ENCODE peak calls at places on chromosomes 13 and 19, in ten cellular contexts. One of them, this sample, is unnamed.
A peak's percentile ranks its signal among the peaks of the same experiment; 100 is the strongest.

GRCh38 chr19:35228177-35228930 is at the start of gene FAM187B:
- DNase-seq in glutamatergic neuron: no peak
- DNase-seq in upper lobe of right lung: peak; percentile 63
- DNase-seq in neural crest cell: no peak
- DNase-seq in neural progenitor cell: no peak
- DNase-seq in GM23338: no peak
- DNase-seq in Peyer's patch: no peak
- DNase-seq in Panc1: no peak
- DNase-seq in breast epithelium: no peak
- DNase-seq in testis: no peak
- DNase-seq in this sample: no peak

GRCh38 chr19:48708471-48708870 is 11.1 kb downstream of the MAMSTR start:
- DNase-seq in glutamatergic neuron: no peak
- DNase-seq in upper lobe of right lung: no peak
- DNase-seq in neural crest cell: no peak
- DNase-seq in neural progenitor cell: no peak
- DNase-seq in GM23338: peak; percentile 50
- DNase-seq in Peyer's patch: no peak
- DNase-seq in Panc1: no peak
- DNase-seq in breast epithelium: no peak
- DNase-seq in testis: no peak
- DNase-seq in this sample: no peak

GRCh38 chr13:76516013-76516412 is 370.2 kb downstream of the KCTD12 start:
- DNase-seq in glutamatergic neuron: no peak
- DNase-seq in upper lobe of right lung: no peak
- DNase-seq in neural crest cell: no peak
- DNase-seq in neural progenitor cell: no peak
- DNase-seq in GM23338: no peak
- DNase-seq in Peyer's patch: no peak
- DNase-seq in Panc1: no peak
- DNase-seq in breast epithelium: no peak
- DNase-seq in testis: no peak
- DNase-seq in this sample: peak; percentile 40

GRCh38 chr19:46489445-46490272 is 6.0 kb downstream of the PNMA8B start:
- DNase-seq in glutamatergic neuron: peak; percentile 71
- DNase-seq in upper lobe of right lung: peak; percentile 80
- DNase-seq in neural crest cell: no peak
- DNase-seq in neural progenitor cell: peak; percentile 67
- DNase-seq in GM23338: peak; percentile 71
- DNase-seq in Peyer's patch: no peak
- DNase-seq in Panc1: no peak
- DNase-seq in breast epithelium: no peak
- DNase-seq in testis: peak; percentile 85
- DNase-seq in this sample: no peak

GRCh38 chr13:53501387-53501786 is 472.8 kb downstream of the OLFM4 start:
- DNase-seq in glutamatergic neuron: no peak
- DNase-seq in upper lobe of right lung: no peak
- DNase-seq in neural crest cell: no peak
- DNase-seq in neural progenitor cell: no peak
- DNase-seq in GM23338: no peak
- DNase-seq in Peyer's patch: no peak
- DNase-seq in Panc1: no peak
- DNase-seq in breast epithelium: no peak
- DNase-seq in testis: no peak
- DNase-seq in this sample: no peak

GRCh38 chr19:10625003-10625761 is at the start of gene SLC44A2:
- DNase-seq in glutamatergic neuron: peak; percentile 64
- DNase-seq in upper lobe of right lung: peak; percentile 94
- DNase-seq in neural crest cell: peak; percentile 35
- DNase-seq in neural progenitor cell: peak; percentile 94
- DNase-seq in GM23338: peak; percentile 94
- DNase-seq in Peyer's patch: no peak
- DNase-seq in Panc1: no peak
- DNase-seq in breast epithelium: peak; percentile 80
- DNase-seq in testis: peak; percentile 86
- DNase-seq in this sample: peak; percentile 56

GRCh38 chr13:87356314-87356713 is 314.9 kb upstream of the SLITRK5 start:
- DNase-seq in glutamatergic neuron: no peak
- DNase-seq in upper lobe of right lung: peak; percentile 67
- DNase-seq in neural crest cell: no peak
- DNase-seq in neural progenitor cell: no peak
- DNase-seq in GM23338: no peak
- DNase-seq in Peyer's patch: no peak
- DNase-seq in Panc1: no peak
- DNase-seq in breast epithelium: no peak
- DNase-seq in testis: no peak
- DNase-seq in this sample: peak; percentile 81

GRCh38 chr13:49000247-49000646 is 24.5 kb downstream of the FNDC3A start:
- DNase-seq in glutamatergic neuron: no peak
- DNase-seq in upper lobe of right lung: no peak
- DNase-seq in neural crest cell: no peak
- DNase-seq in neural progenitor cell: no peak
- DNase-seq in GM23338: no peak
- DNase-seq in Peyer's patch: no peak
- DNase-seq in Panc1: no peak
- DNase-seq in breast epithelium: no peak
- DNase-seq in testis: no peak
- DNase-seq in this sample: no peak

GRCh38 chr13:44120814-44121505 is 241.3 kb downstream of the LACC1 start:
- DNase-seq in glutamatergic neuron: no peak
- DNase-seq in upper lobe of right lung: no peak
- DNase-seq in neural crest cell: no peak
- DNase-seq in neural progenitor cell: no peak
- DNase-seq in GM23338: no peak
- DNase-seq in Peyer's patch: no peak
- DNase-seq in Panc1: no peak
- DNase-seq in breast epithelium: no peak
- DNase-seq in testis: no peak
- DNase-seq in this sample: no peak

GRCh38 chr13:75757336-75757735 is 121.2 kb downstream of the LMO7 start:
- DNase-seq in glutamatergic neuron: no peak
- DNase-seq in upper lobe of right lung: no peak
- DNase-seq in neural crest cell: no peak
- DNase-seq in neural progenitor cell: no peak
- DNase-seq in GM23338: no peak
- DNase-seq in Peyer's patch: no peak
- DNase-seq in Panc1: no peak
- DNase-seq in breast epithelium: no peak
- DNase-seq in testis: no peak
- DNase-seq in this sample: no peak

GRCh38 chr19:34598217-34599155 is 78.5 kb downstream of the SCGB2B2 start:
- DNase-seq in glutamatergic neuron: no peak
- DNase-seq in upper lobe of right lung: peak; percentile 47
- DNase-seq in neural crest cell: no peak
- DNase-seq in neural progenitor cell: no peak
- DNase-seq in GM23338: no peak
- DNase-seq in Peyer's patch: no peak
- DNase-seq in Panc1: no peak
- DNase-seq in breast epithelium: no peak
- DNase-seq in testis: no peak
- DNase-seq in this sample: no peak

GRCh38 chr13:46615888-46616531 is 63.0 kb downstream of the LRCH1 start:
- DNase-seq in glutamatergic neuron: no peak
- DNase-seq in upper lobe of right lung: no peak
- DNase-seq in neural crest cell: no peak
- DNase-seq in neural progenitor cell: no peak
- DNase-seq in GM23338: no peak
- DNase-seq in Peyer's patch: no peak
- DNase-seq in Panc1: no peak
- DNase-seq in breast epithelium: no peak
- DNase-seq in testis: no peak
- DNase-seq in this sample: no peak

GRCh38 chr19:18433039-18433691 is 4.8 kb downstream of the ISYNA1 start:
- DNase-seq in glutamatergic neuron: peak; percentile 65
- DNase-seq in upper lobe of right lung: no peak
- DNase-seq in neural crest cell: no peak
- DNase-seq in neural progenitor cell: peak; percentile 50
- DNase-seq in GM23338: peak; percentile 70
- DNase-seq in Peyer's patch: peak; percentile 66
- DNase-seq in Panc1: no peak
- DNase-seq in breast epithelium: no peak
- DNase-seq in testis: no peak
- DNase-seq in this sample: no peak

GRCh38 chr13:24212674-24213073 is 52.2 kb downstream of the SPATA13 start:
- DNase-seq in glutamatergic neuron: no peak
- DNase-seq in upper lobe of right lung: no peak
- DNase-seq in neural crest cell: no peak
- DNase-seq in neural progenitor cell: no peak
- DNase-seq in GM23338: peak; percentile 11
- DNase-seq in Peyer's patch: no peak
- DNase-seq in Panc1: no peak
- DNase-seq in breast epithelium: peak; percentile 32
- DNase-seq in testis: no peak
- DNase-seq in this sample: no peak

GRCh38 chr19:14517840-14518505 is at the start of gene DNAJB1:
- DNase-seq in glutamatergic neuron: peak; percentile 77
- DNase-seq in upper lobe of right lung: peak; percentile 94
- DNase-seq in neural crest cell: no peak
- DNase-seq in neural progenitor cell: peak; percentile 79
- DNase-seq in GM23338: peak; percentile 70
- DNase-seq in Peyer's patch: peak; percentile 72
- DNase-seq in Panc1: no peak
- DNase-seq in breast epithelium: peak; percentile 76
- DNase-seq in testis: peak; percentile 84
- DNase-seq in this sample: peak; percentile 85

GRCh38 chr13:98222081-98222554 is 45.0 kb upstream of the RNF113B start:
- DNase-seq in glutamatergic neuron: no peak
- DNase-seq in upper lobe of right lung: no peak
- DNase-seq in neural crest cell: no peak
- DNase-seq in neural progenitor cell: no peak
- DNase-seq in GM23338: no peak
- DNase-seq in Peyer's patch: no peak
- DNase-seq in Panc1: no peak
- DNase-seq in breast epithelium: no peak
- DNase-seq in testis: no peak
- DNase-seq in this sample: no peak

GRCh38 chr19:46180701-46181385 is 32.8 kb downstream of the IGFL2 start:
- DNase-seq in glutamatergic neuron: no peak
- DNase-seq in upper lobe of right lung: no peak
- DNase-seq in neural crest cell: no peak
- DNase-seq in neural progenitor cell: no peak
- DNase-seq in GM23338: no peak
- DNase-seq in Peyer's patch: no peak
- DNase-seq in Panc1: no peak
- DNase-seq in breast epithelium: no peak
- DNase-seq in testis: no peak
- DNase-seq in this sample: peak; percentile 85

GRCh38 chr13:81957121-81957520 is 1616.2 kb upstream of the SPRY2 start:
- DNase-seq in glutamatergic neuron: no peak
- DNase-seq in upper lobe of right lung: no peak
- DNase-seq in neural crest cell: no peak
- DNase-seq in neural progenitor cell: peak; percentile 15
- DNase-seq in GM23338: peak; percentile 49
- DNase-seq in Peyer's patch: no peak
- DNase-seq in Panc1: no peak
- DNase-seq in breast epithelium: no peak
- DNase-seq in testis: no peak
- DNase-seq in this sample: no peak
- TF ChIP-seq CTCF in glutamatergic neuron: no peak
- TF ChIP-seq CTCF in upper lobe of right lung: no peak
- TF ChIP-seq CTCF in neural crest cell: peak; percentile 27
- TF ChIP-seq CTCF in neural progenitor cell: peak; percentile 46
- TF ChIP-seq CTCF in GM23338: peak; percentile 64
- TF ChIP-seq CTCF in Peyer's patch: no peak
- TF ChIP-seq CTCF in Panc1: no peak
- TF ChIP-seq CTCF in breast epithelium: no peak
- TF ChIP-seq CTCF in testis: no peak
- TF ChIP-seq CTCF in this sample: peak; percentile 8

GRCh38 chr13:66237411-66238062 is 992.6 kb downstream of the PCDH9 start:
- DNase-seq in glutamatergic neuron: no peak
- DNase-seq in upper lobe of right lung: no peak
- DNase-seq in neural crest cell: no peak
- DNase-seq in neural progenitor cell: peak; percentile 75
- DNase-seq in GM23338: peak; percentile 17
- DNase-seq in Peyer's patch: no peak
- DNase-seq in Panc1: no peak
- DNase-seq in breast epithelium: no peak
- DNase-seq in testis: no peak
- DNase-seq in this sample: no peak
- TF ChIP-seq CTCF in glutamatergic neuron: no peak
- TF ChIP-seq CTCF in upper lobe of right lung: no peak
- TF ChIP-seq CTCF in neural crest cell: no peak
- TF ChIP-seq CTCF in neural progenitor cell: peak; percentile 47
- TF ChIP-seq CTCF in GM23338: no peak
- TF ChIP-seq CTCF in Peyer's patch: no peak
- TF ChIP-seq CTCF in Panc1: no peak
- TF ChIP-seq CTCF in breast epithelium: no peak
- TF ChIP-seq CTCF in testis: no peak
- TF ChIP-seq CTCF in this sample: no peak

GRCh38 chr13:106997219-106997618 is 429.3 kb upstream of the ARGLU1 start:
- DNase-seq in glutamatergic neuron: no peak
- DNase-seq in upper lobe of right lung: no peak
- DNase-seq in neural crest cell: no peak
- DNase-seq in neural progenitor cell: no peak
- DNase-seq in GM23338: no peak
- DNase-seq in Peyer's patch: no peak
- DNase-seq in Panc1: no peak
- DNase-seq in breast epithelium: no peak
- DNase-seq in testis: no peak
- DNase-seq in this sample: no peak
- TF ChIP-seq CTCF in glutamatergic neuron: no peak
- TF ChIP-seq CTCF in upper lobe of right lung: no peak
- TF ChIP-seq CTCF in neural crest cell: no peak
- TF ChIP-seq CTCF in neural progenitor cell: no peak
- TF ChIP-seq CTCF in GM23338: no peak
- TF ChIP-seq CTCF in Peyer's patch: no peak
- TF ChIP-seq CTCF in Panc1: no peak
- TF ChIP-seq CTCF in breast epithelium: no peak
- TF ChIP-seq CTCF in testis: no peak
- TF ChIP-seq CTCF in this sample: no peak

DNA sequence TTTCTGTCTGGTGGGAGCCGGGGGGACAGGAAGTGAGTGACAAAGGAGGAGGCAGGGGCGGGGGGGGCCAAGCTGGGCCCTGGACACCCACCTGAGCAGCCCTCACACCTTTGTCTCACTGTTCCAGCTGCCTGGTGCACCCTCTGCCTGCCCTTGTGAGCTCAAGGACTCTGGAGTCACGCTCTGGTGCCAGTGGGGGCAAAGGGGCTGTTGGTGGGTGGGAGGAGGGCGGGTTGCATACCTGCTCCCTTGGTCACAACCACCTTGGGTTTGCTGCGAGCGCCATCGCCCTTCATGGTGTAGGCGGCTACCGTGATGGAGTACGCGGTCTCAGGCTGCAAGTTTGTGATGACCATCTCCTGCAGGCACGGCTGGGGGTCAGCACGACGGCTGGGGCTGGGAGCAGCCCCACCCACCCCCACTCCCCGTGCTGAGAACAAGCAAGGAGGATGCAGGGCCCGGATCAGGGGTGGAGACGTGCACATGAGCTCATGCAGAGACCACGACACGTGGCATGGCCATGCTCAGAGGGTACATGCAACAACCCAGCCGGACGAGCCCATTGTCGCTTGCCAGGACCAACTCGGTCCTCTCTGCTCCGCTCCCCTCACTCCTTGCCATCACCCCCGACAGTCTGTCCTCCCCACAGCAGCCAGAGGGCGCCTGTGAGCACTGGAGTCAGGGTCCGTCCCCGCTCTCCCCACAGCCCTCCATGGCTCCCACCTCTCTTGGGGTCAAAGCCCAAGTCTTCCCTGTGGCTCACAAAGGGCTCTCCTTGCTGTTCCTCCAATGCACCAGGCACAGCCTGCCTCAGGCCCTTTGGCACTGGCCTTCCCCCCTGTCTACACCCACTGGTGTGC is 114.9 kb downstream of the PTPRS start:
- DNase-seq in glutamatergic neuron: peak; percentile 73
- DNase-seq in upper lobe of right lung: no peak
- DNase-seq in neural crest cell: peak; percentile 45
- DNase-seq in neural progenitor cell: peak; percentile 39
- DNase-seq in GM23338: peak; percentile 75
- DNase-seq in Peyer's patch: no peak
- DNase-seq in Panc1: no peak
- DNase-seq in breast epithelium: no peak
- DNase-seq in testis: no peak
- DNase-seq in this sample: no peak
- TF ChIP-seq CTCF in glutamatergic neuron: peak; percentile 52
- TF ChIP-seq CTCF in upper lobe of right lung: peak; percentile 34
- TF ChIP-seq CTCF in neural crest cell: peak; percentile 56
- TF ChIP-seq CTCF in neural progenitor cell: peak; percentile 55
- TF ChIP-seq CTCF in GM23338: peak; percentile 68
- TF ChIP-seq CTCF in Peyer's patch: no peak
- TF ChIP-seq CTCF in Panc1: peak; percentile 73
- TF ChIP-seq CTCF in breast epithelium: peak; percentile 25
- TF ChIP-seq CTCF in testis: peak; percentile 36
- TF ChIP-seq CTCF in this sample: peak; percentile 16